ENCODE peak calls at places on chromosomes 1 and 21, in six cellular contexts. Z is GM20000, E is ovary, J is GM13976, S is pancreas, Q is Panc1. V is an unnamed sample.

GRCh38 chr1:115215110-115215509 is 122.9 kb downstream of the NGF start:
- DNase-seq in E (no peak), J (no peak), Q (no peak), Z (no peak), S (no peak), V (no peak)

GRCh38 chr1:92482665-92483441 is 3.9 kb downstream of the GFI1 start:
- DNase-seq in Q (no peak), E (no peak), Z (peak), S (peak), J (peak), V (no peak)

GRCh38 chr1:170377896-170378634 is 153.9 kb upstream of the GORAB start:
- DNase-seq in E (no peak), Q (no peak), J (no peak), Z (no peak), S (no peak), V (no peak)

GRCh38 chr1:19209439-19209989 is 552 bp downstream of the UBR4 start:
- DNase-seq in Z (peak), E (no peak), S (no peak), Q (no peak), J (peak), V (peak)

GRCh38 chr1:47298025-47298699 is 15.8 kb downstream of the STIL start:
- DNase-seq in E (no peak), Z (no peak), J (no peak), S (no peak), Q (no peak), V (no peak)

GRCh38 chr1:115545791-115546733 is 95.7 kb upstream of the VANGL1 start:
- DNase-seq in E (no peak), Z (no peak), J (no peak), Q (peak), S (peak), V (peak)

GRCh38 chr1:99659755-99660210 is 13.9 kb downstream of the PALMD start:
- DNase-seq in E (no peak), J (no peak), S (no peak), Q (no peak), Z (no peak), V (peak)

GRCh38 chr1:156282143-156282478 is 514 bp downstream of the SMG5 start:
- DNase-seq in Q (no peak), Z (no peak), J (no peak), E (no peak), S (no peak), V (peak)

GRCh38 chr1:55943721-55944435 is 635.5 kb downstream of the PLPP3 start:
- DNase-seq in Z (no peak), S (no peak), Q (no peak), J (no peak), E (no peak), V (no peak)

GRCh38 chr21:43929217-43929971 is 64.4 kb downstream of the AGPAT3 start:
- DNase-seq in Z (no peak), E (no peak), S (no peak), J (no peak), Q (no peak), V (no peak)
- TF ChIP-seq CTCF in Z (no peak), E (no peak), S (no peak), J (no peak), Q (no peak), V (no peak)

GRCh38 chr1:53946252-53947171 is at the start of gene LRRC42:
- DNase-seq in J (peak), Z (peak), S (no peak), Q (no peak), E (no peak), V (no peak)
- TF ChIP-seq CTCF in J (peak), Z (no peak), S (no peak), Q (peak), E (no peak), V (peak)

GRCh38 chr1:81254560-81254959 is 546.2 kb upstream of the ADGRL2 start:
- DNase-seq in Q (no peak), Z (no peak), E (no peak), J (no peak), S (no peak), V (peak)
- TF ChIP-seq CTCF in Q (no peak), Z (no peak), E (no peak), J (no peak), S (no peak), V (no peak)

GRCh38 chr1:74733616-74734484 is 898 bp downstream of the TYW3 start:
- DNase-seq in E (no peak), Q (peak), Z (peak), J (peak), S (no peak), V (peak)
- TF ChIP-seq CTCF in E (peak), Q (peak), Z (peak), J (peak), S (peak), V (peak)

DNA sequence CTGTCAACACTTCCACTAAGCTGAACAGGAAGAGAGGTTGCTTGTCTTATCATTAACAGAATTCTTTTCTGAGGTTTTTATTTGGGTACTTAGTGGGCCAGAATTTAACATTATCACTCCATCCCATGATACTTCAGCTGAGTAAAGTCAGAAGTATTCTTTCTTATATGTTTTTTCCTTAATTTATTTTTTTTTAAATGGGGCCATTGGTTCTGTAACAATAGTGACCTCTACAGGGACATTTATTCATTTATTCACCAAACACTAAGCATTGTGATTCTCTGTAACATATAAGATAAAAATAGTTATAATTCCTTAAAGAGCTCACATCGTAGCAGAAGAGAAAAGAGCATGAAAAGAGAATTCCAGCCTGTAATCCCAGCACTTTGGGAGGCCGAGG is 9.8 kb downstream of the GREM2 start:
- DNase-seq in Z (no peak), E (no peak), J (no peak), Q (no peak), S (no peak), V (no peak)
- TF ChIP-seq CTCF in Z (no peak), E (no peak), J (no peak), Q (peak), S (no peak), V (peak)

GRCh38 chr1:201149400-201149799 is 4.9 kb downstream of the TMEM9 start:
- DNase-seq in J (peak), E (no peak), Z (peak), Q (no peak), S (no peak), V (peak)
- TF ChIP-seq CTCF in J (peak), E (no peak), Z (no peak), Q (peak), S (peak), V (peak)

GRCh38 chr1:58946390-58946789 is 162.5 kb upstream of the JUN start:
- DNase-seq in J (no peak), Q (no peak), Z (no peak), E (no peak), S (no peak), V (no peak)

GRCh38 chr1:58948671-58949070 is 164.8 kb upstream of the JUN start:
- DNase-seq in S (no peak), Q (no peak), J (no peak), E (no peak), Z (no peak), V (no peak)

GRCh38 chr1:58949551-58950220 is 165.8 kb upstream of the JUN start:
- DNase-seq in E (no peak), J (no peak), Q (no peak), Z (no peak), S (no peak), V (no peak)

DNA sequence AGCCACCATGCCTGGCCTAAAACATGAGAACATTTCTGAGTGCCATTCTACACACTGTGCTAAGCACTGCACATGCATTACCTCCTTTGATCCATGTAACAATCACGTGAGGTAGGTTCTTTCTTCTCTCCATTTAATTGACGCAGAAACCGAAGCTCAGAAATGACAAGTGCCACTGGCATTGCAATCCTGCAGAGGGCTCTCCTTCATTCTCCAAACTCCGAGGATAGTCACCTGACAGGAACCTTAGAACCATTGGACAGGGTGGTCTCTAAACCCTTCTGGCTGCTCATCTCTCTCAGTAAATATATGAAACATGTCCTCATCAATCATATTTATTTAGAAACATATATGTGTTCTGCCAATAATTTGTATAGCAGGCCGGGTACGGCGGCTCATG is 167.1 kb upstream of the JUN start:
- DNase-seq in Z (no peak), S (no peak), E (no peak), J (no peak), Q (no peak), V (no peak)
- TF ChIP-seq CTCF in Z (no peak), S (no peak), E (no peak), J (no peak), Q (no peak), V (no peak)

GRCh38 chr1:3472906-3473305 is 18.4 kb downstream of the ARHGEF16 start:
- DNase-seq in Q (no peak), S (peak), E (no peak), J (no peak), Z (no peak), V (no peak)

GRCh38 chr1:3472088-3472850 is 17.8 kb downstream of the ARHGEF16 start:
- DNase-seq in Z (no peak), S (peak), E (no peak), J (no peak), Q (no peak), V (no peak)

GRCh38 chr1:3469849-3470649 is 15.6 kb downstream of the ARHGEF16 start:
- DNase-seq in J (no peak), Z (no peak), E (no peak), S (no peak), Q (no peak), V (no peak)

GRCh38 chr1:3470650-3471355 is 16.3 kb downstream of the ARHGEF16 start:
- DNase-seq in J (no peak), E (no peak), S (no peak), Q (no peak), Z (no peak), V (no peak)

GRCh38 chr1:3471356-3472087 is 17.1 kb downstream of the ARHGEF16 start:
- DNase-seq in Z (no peak), J (no peak), E (peak), Q (no peak), S (no peak), V (peak)
- TF ChIP-seq CTCF in Z (no peak), J (no peak), E (no peak), Q (no peak), S (no peak), V (peak)

GRCh38 chr1:44499306-44499705 is 94.3 kb downstream of the RNF220 start:
- DNase-seq in J (no peak), Q (no peak), Z (no peak), E (no peak), S (no peak), V (no peak)
- TF ChIP-seq CTCF in J (no peak), Q (no peak), Z (no peak), E (no peak), S (no peak), V (no peak)